ENCODE peak calls at places on chromosome 11, in seven cellular contexts. G, O, V, F, T, J and C are unnamed samples.
A peak's percentile ranks its signal among the peaks of the same experiment; 100 is the strongest.

GRCh38 chr11:23425379-23425778 is 565.1 kb upstream of the CCDC179 start:
- DNase-seq in F (no peak), T (no peak), G (no peak), O (no peak), V (peak; percentile 1), J (no peak), C (no peak)

GRCh38 chr11:17434108-17434507 is 42.5 kb downstream of the ABCC8 start:
- DNase-seq in G (no peak), O (no peak), F (no peak), T (no peak), V (no peak), J (no peak), C (no peak)

GRCh38 chr11:78798567-78799170 is 224.0 kb upstream of the NARS2 start:
- DNase-seq in F (peak; percentile 60), G (peak; percentile 75), O (peak; percentile 79), T (peak; percentile 63), J (peak; percentile 52), V (no peak), C (no peak)

GRCh38 chr11:58658553-58659080 is 36.2 kb downstream of the CNTF start:
- DNase-seq in G (no peak), J (no peak), T (no peak), F (peak; percentile 14), V (no peak), O (no peak), C (no peak)

GRCh38 chr11:117979481-117980211 is 6.5 kb upstream of the IL10RA start:
- DNase-seq in J (no peak), F (no peak), T (no peak), O (no peak), G (no peak), V (no peak), C (no peak)

GRCh38 chr11:9672288-9672916 is 8.5 kb downstream of the SWAP70 start:
- DNase-seq in F (no peak), J (no peak), T (no peak), V (no peak), G (no peak), O (no peak), C (no peak)

GRCh38 chr11:78202733-78203167 is 14.0 kb downstream of the USP35 start:
- DNase-seq in T (no peak), J (no peak), V (no peak), F (no peak), G (no peak), O (no peak), C (peak; percentile 87)

GRCh38 chr11:28243596-28243995 is 135.4 kb downstream of the METTL15 start:
- DNase-seq in J (no peak), O (no peak), V (peak; percentile 12), G (no peak), T (no peak), F (no peak), C (no peak)

GRCh38 chr11:13169709-13170108 is 107.9 kb upstream of the BMAL1 start:
- DNase-seq in V (peak; percentile 89), T (no peak), F (no peak), J (peak; percentile 58), G (no peak), O (peak; percentile 94), C (no peak)

GRCh38 chr11:129917231-129917630 is 21.9 kb upstream of the NFRKB start:
- DNase-seq in V (no peak), O (no peak), J (no peak), T (no peak), G (no peak), F (no peak), C (no peak)

GRCh38 chr11:128189823-128190222 is 397.5 kb downstream of the ETS1 start:
- DNase-seq in T (no peak), J (no peak), V (no peak), G (no peak), O (no peak), F (no peak), C (no peak)

GRCh38 chr11:120564573-120565301 is 53.2 kb downstream of the GRIK4 start:
- DNase-seq in T (peak; percentile 61), J (no peak), V (no peak), O (peak; percentile 52), G (peak; percentile 64), F (peak; percentile 16), C (no peak)

GRCh38 chr11:49995559-49995958 is 13.2 kb upstream of the OR4C12 start:
- DNase-seq in T (peak; percentile 27), V (peak; percentile 10), J (peak; percentile 71), O (peak; percentile 33), F (peak; percentile 57), G (peak; percentile 4), C (no peak)